ENCODE peak calls at places on chromosomes 7 and 10, in five cellular contexts. One of them, this sample, is unnamed.

GRCh38 chr10:70115948-70116682 is 16.5 kb downstream of the AIFM2 start:
- DNase-seq in psoas muscle: peak; percentile 67
- DNase-seq in AML-193: peak; percentile 14
- DNase-seq in AG09309: no peak
- DNase-seq in left lobe of liver: peak; percentile 56
- DNase-seq in this sample: peak; percentile 67

GRCh38 chr10:75083972-75084833 is 27.3 kb upstream of the SAMD8 start:
- DNase-seq in psoas muscle: no peak
- DNase-seq in AML-193: no peak
- DNase-seq in AG09309: no peak
- DNase-seq in left lobe of liver: no peak
- DNase-seq in this sample: no peak

GRCh38 chr7:85094046-85094720 is 92.7 kb downstream of the SEMA3D start:
- DNase-seq in psoas muscle: no peak
- DNase-seq in AML-193: no peak
- DNase-seq in AG09309: no peak
- DNase-seq in left lobe of liver: no peak
- DNase-seq in this sample: no peak

GRCh38 chr7:99079104-99079503 is 64.8 kb downstream of the SMURF1 start:
- DNase-seq in psoas muscle: no peak
- DNase-seq in AML-193: no peak
- DNase-seq in AG09309: no peak
- DNase-seq in left lobe of liver: no peak
- DNase-seq in this sample: no peak

GRCh38 chr10:58068809-58069208 is 198.9 kb downstream of the IPMK start:
- DNase-seq in psoas muscle: no peak
- DNase-seq in AML-193: no peak
- DNase-seq in AG09309: no peak
- DNase-seq in left lobe of liver: no peak
- DNase-seq in this sample: no peak

GRCh38 chr7:99314504-99314903 is 11.2 kb upstream of the ARPC1A start:
- DNase-seq in psoas muscle: no peak
- DNase-seq in AML-193: no peak
- DNase-seq in AG09309: no peak
- DNase-seq in left lobe of liver: no peak
- DNase-seq in this sample: no peak

GRCh38 chr10:133422821-133423771 is 1.3 kb downstream of the SPRN start:
- DNase-seq in psoas muscle: no peak
- DNase-seq in AML-193: no peak
- DNase-seq in AG09309: no peak
- DNase-seq in left lobe of liver: no peak
- DNase-seq in this sample: peak; percentile 67

GRCh38 chr7:30974605-30975256 is 11.0 kb downstream of the GHRHR start:
- DNase-seq in psoas muscle: no peak
- DNase-seq in AML-193: peak; percentile 19
- DNase-seq in AG09309: no peak
- DNase-seq in left lobe of liver: peak; percentile 72
- DNase-seq in this sample: peak; percentile 85

GRCh38 chr10:112954974-112955735 is 5.1 kb downstream of the TCF7L2 start:
- DNase-seq in psoas muscle: no peak
- DNase-seq in AML-193: no peak
- DNase-seq in AG09309: no peak
- DNase-seq in left lobe of liver: no peak
- DNase-seq in this sample: no peak

GRCh38 chr7:22121702-22122474 is 176.2 kb upstream of the CDCA7L start:
- DNase-seq in psoas muscle: no peak
- DNase-seq in AML-193: no peak
- DNase-seq in AG09309: no peak
- DNase-seq in left lobe of liver: no peak
- DNase-seq in this sample: no peak

GRCh38 chr7:84085147-84085546 is 109.4 kb downstream of the SEMA3A start:
- DNase-seq in psoas muscle: no peak
- DNase-seq in AML-193: no peak
- DNase-seq in AG09309: no peak
- DNase-seq in left lobe of liver: no peak
- DNase-seq in this sample: no peak

This sample was measured in posterior vena cava.